ENCODE peak calls at places on chromosomes 12 and 14, in eight cellular contexts. G, M, Q, X, F, E, Z and H are unnamed samples. For H3K4me1, the result is how much of the 10 kb centered on the place peaks cover.

GRCh38 chr14:68863610-68864300 is 70.9 kb upstream of the ZFP36L1 start:
- DNase-seq in G (no peak), M (no peak), Q (no peak), X (no peak), F (no peak), E (no peak), Z (no peak), H (no peak)

GRCh38 chr14:99626041-99626648 is 18.8 kb upstream of the HHIPL1 start:
- DNase-seq in G (no peak), M (no peak), Q (no peak), X (no peak), F (no peak), E (no peak), Z (no peak), H (no peak)

GRCh38 chr14:54364555-54365415 is 32.0 kb upstream of the CDKN3 start:
- DNase-seq in G (no peak), M (no peak), Q (no peak), X (no peak), F (no peak), E (no peak), Z (no peak), H (peak)

GRCh38 chr14:103551338-103551762 is 11.1 kb downstream of the BAG5 start:
- DNase-seq in G (no peak), M (no peak), Q (no peak), X (peak), F (no peak), E (no peak), Z (no peak), H (peak)

GRCh38 chr14:89185919-89186849 is 230.8 kb downstream of the FOXN3 start:
- DNase-seq in G (no peak), M (no peak), Q (no peak), X (no peak), F (no peak), E (no peak), Z (no peak), H (no peak)

GRCh38 chr14:72801841-72802587 is 91.9 kb downstream of the DPF3 start:
- DNase-seq in G (no peak), M (no peak), Q (no peak), X (no peak), F (no peak), E (no peak), Z (no peak), H (no peak)

GRCh38 chr12:20646239-20646827 is 48.8 kb upstream of the SLCO1C1 start:
- DNase-seq in G (no peak), M (no peak), Q (no peak), X (no peak), F (no peak), E (peak), Z (no peak), H (no peak)

GRCh38 chr14:48536318-48536717 is 860.9 kb upstream of the MDGA2 start:
- DNase-seq in G (no peak), M (no peak), Q (no peak), X (no peak), F (peak), E (no peak), Z (no peak), H (peak)

GRCh38 chr12:121810833-121811433 is 7.1 kb downstream of the SETD1B start:
- DNase-seq in G (no peak), M (no peak), Q (no peak), X (no peak), F (no peak), E (no peak), Z (no peak), H (no peak)

GRCh38 chr14:23640524-23641141 is 4.5 kb downstream of the DHRS2 start:
- DNase-seq in G (no peak), M (no peak), Q (no peak), X (no peak), F (no peak), E (no peak), Z (no peak), H (peak)

GRCh38 chr12:28622416-28622815 is 432.2 kb downstream of the CCDC91 start:
- DNase-seq in G (no peak), M (no peak), Q (no peak), X (no peak), F (no peak), E (no peak), Z (no peak), H (no peak)

GRCh38 chr12:117013726-117014125 is 85.5 kb downstream of the TESC start:
- DNase-seq in G (no peak), M (no peak), Q (no peak), X (no peak), F (no peak), E (no peak), Z (no peak), H (no peak)
- H3K4me3 ChIP-seq in G (no peak), M (no peak), Q (no peak), X (no peak), F (no peak), E (no peak), Z (no peak), H (no peak)

DNA sequence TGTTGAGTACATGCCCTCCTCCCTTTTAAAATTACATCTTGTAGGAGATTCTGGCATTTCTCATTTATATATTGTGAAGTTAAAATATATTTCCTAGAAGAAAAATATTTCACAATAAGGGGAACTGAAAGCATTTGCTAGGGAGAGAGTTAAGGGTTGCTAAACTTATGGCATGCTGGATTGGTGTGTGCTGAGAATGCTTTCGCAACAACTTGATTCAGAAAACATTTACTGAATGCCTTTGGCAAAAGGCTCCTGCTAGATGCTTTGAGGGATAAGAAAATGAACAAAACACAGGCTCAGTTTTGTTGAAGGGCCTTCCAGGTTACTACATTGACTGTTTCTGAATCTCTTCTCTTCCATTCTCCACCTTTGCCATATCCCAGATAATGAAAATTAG is 67.5 kb downstream of the DIP2B start:
- DNase-seq in G (no peak), M (no peak), Q (no peak), X (no peak), F (no peak), E (no peak), Z (no peak), H (no peak)
- H3K4me1 ChIP-seq in G (under half), M (under half), Q (under half), X (half or more), F (under half), E (half or more), Z (under half), H (under half)

DNA sequence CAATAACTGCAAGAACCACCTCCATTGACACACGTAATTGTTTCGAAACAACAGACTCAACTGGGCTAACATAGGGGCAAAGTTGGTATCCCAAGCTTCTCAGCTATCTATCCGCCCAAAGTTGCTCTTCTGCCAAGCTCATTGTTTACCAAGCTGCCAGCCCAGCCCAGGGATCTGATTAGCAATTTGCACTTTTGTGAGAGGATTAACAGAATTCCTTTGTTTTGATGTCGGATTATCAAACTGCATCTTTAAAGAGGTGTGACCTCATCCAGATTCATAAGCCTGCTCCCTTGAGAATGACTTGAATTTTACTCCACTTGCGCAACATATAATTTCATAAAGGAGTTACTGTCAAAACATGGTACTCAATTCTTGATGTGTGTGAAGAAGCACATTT is 430.7 kb upstream of the SOX5 start:
- DNase-seq in G (no peak), M (no peak), Q (no peak), X (no peak), F (no peak), E (no peak), Z (no peak), H (no peak)
- H3K27ac ChIP-seq in G (no peak), M (no peak), Q (no peak), X (no peak), F (no peak), E (no peak), Z (no peak), H (no peak)

GRCh38 chr14:63205850-63206249 is 1.6 kb downstream of the RHOJ start:
- DNase-seq in G (no peak), M (no peak), Q (no peak), X (no peak), F (no peak), E (no peak), Z (no peak), H (no peak)
- H3K4me3 ChIP-seq in G (no peak), M (no peak), Q (peak), X (peak), F (no peak), E (no peak), Z (no peak), H (peak)

DNA sequence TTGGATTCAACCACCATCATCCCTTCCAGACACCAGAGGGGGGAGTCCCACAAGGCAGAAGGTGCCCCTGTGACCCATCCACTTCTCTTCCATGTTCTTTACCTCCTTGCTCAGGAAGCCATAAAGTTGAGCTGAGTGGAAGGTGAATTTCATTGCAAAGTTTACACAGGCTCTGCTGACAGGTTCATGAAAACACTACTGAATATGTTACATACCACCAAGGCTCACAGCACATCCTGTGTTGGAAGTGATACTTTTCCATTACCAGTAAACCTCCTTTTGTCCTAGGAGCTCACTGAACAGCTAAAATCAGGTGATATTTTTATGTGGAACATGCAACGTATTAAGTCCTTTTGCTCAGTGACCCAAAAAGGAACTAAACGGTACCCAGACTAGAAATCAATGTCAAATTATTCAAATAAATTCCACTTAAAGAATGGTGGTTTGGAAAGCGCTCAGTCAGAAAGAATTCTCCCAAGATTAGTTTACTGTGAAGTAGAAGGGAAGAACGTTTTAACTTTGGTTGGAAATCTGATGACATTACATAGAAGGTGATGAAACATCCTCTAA is 196.2 kb upstream of the NUDT4 start:
- DNase-seq in G (no peak), M (no peak), Q (no peak), X (no peak), F (no peak), E (no peak), Z (no peak), H (no peak)
- H3K4me1 ChIP-seq in G (under half), M (under half), Q (under half), X (under half), F (under half), E (under half), Z (under half), H (under half)

GRCh38 chr12:113187588-113187987 is 2.1 kb downstream of the RITA1 start:
- DNase-seq in G (no peak), M (no peak), Q (no peak), X (no peak), F (no peak), E (no peak), Z (no peak), H (no peak)

GRCh38 chr12:113184900-113185179 is 438 bp downstream of the DDX54 start:
- DNase-seq in G (peak), M (peak), Q (peak), X (peak), F (peak), E (peak), Z (peak), H (peak)

GRCh38 chr12:113186033-113186365 is 478 bp downstream of the RITA1 start:
- DNase-seq in G (no peak), M (no peak), Q (no peak), X (no peak), F (no peak), E (no peak), Z (peak), H (no peak)

GRCh38 chr12:113185180-113186032 is at the start of the genes DDX54 and RITA1:
- DNase-seq in G (peak), M (peak), Q (peak), X (peak), F (peak), E (peak), Z (peak), H (peak)

DNA sequence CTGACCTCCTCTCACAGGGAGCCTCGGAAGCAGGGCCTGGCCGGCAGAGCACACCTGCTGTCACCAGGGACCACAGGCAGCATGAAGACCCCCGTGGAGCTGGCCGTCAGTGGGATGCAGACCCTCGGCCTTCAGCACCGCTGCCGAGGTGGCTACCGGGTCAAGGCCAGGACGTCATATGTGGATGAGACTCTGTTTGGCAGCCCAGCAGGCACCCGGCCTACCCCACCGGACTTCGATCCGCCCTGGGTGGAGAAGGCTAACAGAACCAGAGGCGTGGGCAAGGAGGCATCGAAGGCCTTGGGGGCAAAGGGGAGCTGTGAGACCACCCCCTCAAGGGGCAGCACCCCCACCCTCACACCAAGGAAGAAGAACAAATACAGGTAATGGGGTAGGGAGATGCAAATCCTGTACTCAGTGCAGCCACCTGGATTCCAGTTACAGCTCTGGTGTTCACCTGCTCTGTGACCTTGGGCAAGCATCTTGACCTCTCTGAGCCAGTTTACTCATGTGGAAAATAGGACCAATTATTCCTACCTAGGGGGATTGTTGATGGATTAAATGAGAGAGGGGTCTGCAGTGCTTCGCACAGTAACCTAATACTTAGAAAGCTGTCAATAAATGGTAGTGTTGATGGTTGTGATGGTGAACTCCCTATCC is 1.3 kb downstream of the RITA1 start:
- DNase-seq in G (no peak), M (no peak), Q (no peak), X (no peak), F (no peak), E (no peak), Z (no peak), H (peak)
- H3K27ac ChIP-seq in G (peak), M (no peak), Q (peak), X (no peak), F (no peak), E (no peak), Z (no peak), H (no peak)

DNA sequence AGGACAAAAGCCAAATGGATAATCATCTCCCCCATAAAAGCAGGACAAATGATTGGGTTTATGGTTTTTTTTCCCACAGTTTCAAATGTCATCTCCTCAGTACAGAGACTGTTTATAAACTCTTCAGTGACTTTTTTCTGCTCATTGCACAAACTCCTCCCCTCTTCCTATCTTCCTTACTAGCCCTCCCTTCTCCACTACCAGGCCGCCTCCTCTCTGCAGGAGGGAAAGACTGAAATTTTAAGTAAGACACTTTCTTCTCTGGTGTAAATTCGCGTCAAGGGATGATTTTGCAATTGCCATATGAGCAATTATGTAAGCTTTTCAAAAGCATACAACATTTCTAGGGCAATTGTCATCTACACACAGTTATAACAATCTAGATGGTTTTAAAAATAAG is 37.0 kb downstream of the BTG1 start:
- DNase-seq in G (no peak), M (no peak), Q (no peak), X (peak), F (no peak), E (no peak), Z (no peak), H (peak)
- H3K4me3 ChIP-seq in G (peak), M (no peak), Q (no peak), X (no peak), F (no peak), E (no peak), Z (no peak), H (no peak)